ENCODE peak calls at places on chromosomes 7 and 10, in seven cellular contexts. One of them, this sample, is unnamed.

GRCh38 chr10:3948843-3949242 is 163.8 kb upstream of the KLF6 start:
- DNase-seq in esophagus squamous epithelium: no peak
- DNase-seq in left ventricle myocardium inferior: no peak
- DNase-seq in cardiac muscle cell: peak; percentile 77
- DNase-seq in effector memory CD4-positive, alpha-beta T cell: peak; percentile 71
- DNase-seq in astrocyte: peak; percentile 86
- DNase-seq in Panc1: no peak
- DNase-seq in this sample: peak; percentile 83

GRCh38 chr10:94042814-94043175 is 49.1 kb downstream of the PLCE1 start:
- DNase-seq in esophagus squamous epithelium: no peak
- DNase-seq in left ventricle myocardium inferior: no peak
- DNase-seq in cardiac muscle cell: no peak
- DNase-seq in effector memory CD4-positive, alpha-beta T cell: no peak
- DNase-seq in astrocyte: peak; percentile 58
- DNase-seq in Panc1: no peak
- DNase-seq in this sample: no peak

GRCh38 chr7:16954326-16954725 is 72.5 kb upstream of the AGR3 start:
- DNase-seq in esophagus squamous epithelium: no peak
- DNase-seq in left ventricle myocardium inferior: no peak
- DNase-seq in cardiac muscle cell: no peak
- DNase-seq in effector memory CD4-positive, alpha-beta T cell: no peak
- DNase-seq in astrocyte: no peak
- DNase-seq in Panc1: no peak
- DNase-seq in this sample: no peak

GRCh38 chr7:122546496-122546895 is 152.4 kb downstream of the RNF133 start:
- DNase-seq in esophagus squamous epithelium: no peak
- DNase-seq in left ventricle myocardium inferior: no peak
- DNase-seq in cardiac muscle cell: peak; percentile 20
- DNase-seq in effector memory CD4-positive, alpha-beta T cell: no peak
- DNase-seq in astrocyte: no peak
- DNase-seq in Panc1: no peak
- DNase-seq in this sample: no peak

GRCh38 chr7:108291135-108291508 is 161.0 kb upstream of the LAMB4 start:
- DNase-seq in esophagus squamous epithelium: no peak
- DNase-seq in left ventricle myocardium inferior: no peak
- DNase-seq in cardiac muscle cell: no peak
- DNase-seq in effector memory CD4-positive, alpha-beta T cell: no peak
- DNase-seq in astrocyte: no peak
- DNase-seq in Panc1: no peak
- DNase-seq in this sample: no peak

GRCh38 chr7:68925241-68925640 is 673.0 kb upstream of the AUTS2 start:
- DNase-seq in esophagus squamous epithelium: no peak
- DNase-seq in left ventricle myocardium inferior: no peak
- DNase-seq in cardiac muscle cell: no peak
- DNase-seq in effector memory CD4-positive, alpha-beta T cell: no peak
- DNase-seq in astrocyte: no peak
- DNase-seq in Panc1: no peak
- DNase-seq in this sample: no peak

GRCh38 chr10:108597031-108597430 is 1326.3 kb downstream of the XPNPEP1 start:
- DNase-seq in esophagus squamous epithelium: no peak
- DNase-seq in left ventricle myocardium inferior: no peak
- DNase-seq in cardiac muscle cell: peak; percentile 6
- DNase-seq in effector memory CD4-positive, alpha-beta T cell: no peak
- DNase-seq in astrocyte: peak; percentile 73
- DNase-seq in Panc1: no peak
- DNase-seq in this sample: no peak

GRCh38 chr7:1579481-1580421 is 9.9 kb upstream of the PSMG3 start:
- DNase-seq in esophagus squamous epithelium: no peak
- DNase-seq in left ventricle myocardium inferior: peak; percentile 72
- DNase-seq in cardiac muscle cell: peak; percentile 70
- DNase-seq in effector memory CD4-positive, alpha-beta T cell: peak; percentile 63
- DNase-seq in astrocyte: no peak
- DNase-seq in Panc1: no peak
- DNase-seq in this sample: peak; percentile 63

GRCh38 chr10:132607491-132607890 is 69.9 kb downstream of the INPP5A start:
- DNase-seq in esophagus squamous epithelium: no peak
- DNase-seq in left ventricle myocardium inferior: no peak
- DNase-seq in cardiac muscle cell: no peak
- DNase-seq in effector memory CD4-positive, alpha-beta T cell: no peak
- DNase-seq in astrocyte: no peak
- DNase-seq in Panc1: no peak
- DNase-seq in this sample: no peak

GRCh38 chr10:14953452-14954000 is 370 bp downstream of the DCLRE1C start:
- DNase-seq in esophagus squamous epithelium: peak; percentile 60
- DNase-seq in left ventricle myocardium inferior: peak; percentile 50
- DNase-seq in cardiac muscle cell: peak; percentile 66
- DNase-seq in effector memory CD4-positive, alpha-beta T cell: no peak
- DNase-seq in astrocyte: peak; percentile 61
- DNase-seq in Panc1: no peak
- DNase-seq in this sample: no peak

GRCh38 chr7:42843209-42843800 is 68.6 kb downstream of the C7orf25 start:
- DNase-seq in esophagus squamous epithelium: no peak
- DNase-seq in left ventricle myocardium inferior: peak; percentile 20
- DNase-seq in cardiac muscle cell: peak; percentile 65
- DNase-seq in effector memory CD4-positive, alpha-beta T cell: no peak
- DNase-seq in astrocyte: peak; percentile 10
- DNase-seq in Panc1: no peak
- DNase-seq in this sample: no peak

GRCh38 chr7:73438547-73439245 is 5.1 kb downstream of the FZD9 start:
- DNase-seq in esophagus squamous epithelium: no peak
- DNase-seq in left ventricle myocardium inferior: no peak
- DNase-seq in cardiac muscle cell: no peak
- DNase-seq in effector memory CD4-positive, alpha-beta T cell: no peak
- DNase-seq in astrocyte: no peak
- DNase-seq in Panc1: no peak
- DNase-seq in this sample: no peak

GRCh38 chr10:3848768-3849643 is 64.0 kb upstream of the KLF6 start:
- DNase-seq in esophagus squamous epithelium: no peak
- DNase-seq in left ventricle myocardium inferior: no peak
- DNase-seq in cardiac muscle cell: no peak
- DNase-seq in effector memory CD4-positive, alpha-beta T cell: no peak
- DNase-seq in astrocyte: peak; percentile 81
- DNase-seq in Panc1: no peak
- DNase-seq in this sample: no peak

GRCh38 chr10:74075906-74076305 is 74.7 kb downstream of the AP3M1 start:
- DNase-seq in esophagus squamous epithelium: no peak
- DNase-seq in left ventricle myocardium inferior: no peak
- DNase-seq in cardiac muscle cell: no peak
- DNase-seq in effector memory CD4-positive, alpha-beta T cell: no peak
- DNase-seq in astrocyte: no peak
- DNase-seq in Panc1: no peak
- DNase-seq in this sample: no peak

GRCh38 chr10:74076961-74077360 is 73.7 kb downstream of the AP3M1 start:
- DNase-seq in esophagus squamous epithelium: no peak
- DNase-seq in left ventricle myocardium inferior: no peak
- DNase-seq in cardiac muscle cell: no peak
- DNase-seq in effector memory CD4-positive, alpha-beta T cell: no peak
- DNase-seq in astrocyte: no peak
- DNase-seq in Panc1: no peak
- DNase-seq in this sample: no peak

GRCh38 chr10:74067373-74068370 is 69.8 kb downstream of the VCL start:
- DNase-seq in esophagus squamous epithelium: no peak
- DNase-seq in left ventricle myocardium inferior: no peak
- DNase-seq in cardiac muscle cell: peak; percentile 93
- DNase-seq in effector memory CD4-positive, alpha-beta T cell: no peak
- DNase-seq in astrocyte: peak; percentile 60
- DNase-seq in Panc1: no peak
- DNase-seq in this sample: no peak

GRCh38 chr10:74072503-74072902 is 74.6 kb downstream of the VCL start:
- DNase-seq in esophagus squamous epithelium: no peak
- DNase-seq in left ventricle myocardium inferior: no peak
- DNase-seq in cardiac muscle cell: no peak
- DNase-seq in effector memory CD4-positive, alpha-beta T cell: no peak
- DNase-seq in astrocyte: peak; percentile 44
- DNase-seq in Panc1: peak; percentile 59
- DNase-seq in this sample: no peak

DNA sequence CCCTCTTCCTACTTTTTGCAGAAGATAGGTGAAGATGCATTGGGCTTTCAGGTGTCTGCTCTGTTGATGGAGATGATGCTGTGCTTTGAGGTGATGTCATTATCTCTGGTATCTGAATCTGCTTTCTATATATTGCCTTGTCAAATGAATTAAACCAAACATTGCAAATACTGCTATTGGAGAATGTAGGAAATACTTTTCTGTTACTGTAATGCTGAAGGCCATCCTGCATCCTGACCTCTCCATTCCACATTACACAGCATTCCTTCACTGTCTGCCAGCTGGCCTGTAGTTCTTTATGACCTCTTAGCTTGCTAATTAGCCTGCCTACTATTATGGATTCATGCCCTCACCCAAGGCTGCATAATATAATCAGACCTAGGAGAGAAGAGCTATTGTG is 73.2 kb downstream of the VCL start:
- DNase-seq in esophagus squamous epithelium: no peak
- DNase-seq in left ventricle myocardium inferior: no peak
- DNase-seq in cardiac muscle cell: peak; percentile 80
- DNase-seq in effector memory CD4-positive, alpha-beta T cell: no peak
- DNase-seq in astrocyte: peak; percentile 94
- DNase-seq in Panc1: no peak
- DNase-seq in this sample: no peak
- H3K4me1 ChIP-seq in esophagus squamous epithelium: peaks cover 5% of the 10 kb centered on the region
- H3K4me1 ChIP-seq in left ventricle myocardium inferior: peaks cover 75% of the 10 kb centered on the region
- H3K4me1 ChIP-seq in cardiac muscle cell: peaks cover 6% of the 10 kb centered on the region
- H3K4me1 ChIP-seq in effector memory CD4-positive, alpha-beta T cell: no peaks in the 10 kb centered on the region
- H3K4me1 ChIP-seq in astrocyte: peaks cover 35% of the 10 kb centered on the region
- H3K4me1 ChIP-seq in Panc1: peaks cover 27% of the 10 kb centered on the region
- H3K4me1 ChIP-seq in this sample: no peaks in the 10 kb centered on the region

GRCh38 chr10:104268691-104269645 is at the start of gene GSTO2:
- DNase-seq in esophagus squamous epithelium: peak; percentile 94
- DNase-seq in left ventricle myocardium inferior: peak; percentile 99
- DNase-seq in cardiac muscle cell: peak; percentile 99
- DNase-seq in effector memory CD4-positive, alpha-beta T cell: peak; percentile 99
- DNase-seq in astrocyte: peak; percentile 97
- DNase-seq in Panc1: peak; percentile 88
- DNase-seq in this sample: peak; percentile 97

GRCh38 chr10:104264783-104265182 is 4.2 kb upstream of the GSTO2 start:
- DNase-seq in esophagus squamous epithelium: no peak
- DNase-seq in left ventricle myocardium inferior: no peak
- DNase-seq in cardiac muscle cell: no peak
- DNase-seq in effector memory CD4-positive, alpha-beta T cell: no peak
- DNase-seq in astrocyte: no peak
- DNase-seq in Panc1: no peak
- DNase-seq in this sample: no peak

GRCh38 chr10:104262055-104262454 is 6.9 kb upstream of the GSTO2 start:
- DNase-seq in esophagus squamous epithelium: no peak
- DNase-seq in left ventricle myocardium inferior: no peak
- DNase-seq in cardiac muscle cell: peak; percentile 34
- DNase-seq in effector memory CD4-positive, alpha-beta T cell: no peak
- DNase-seq in astrocyte: no peak
- DNase-seq in Panc1: no peak
- DNase-seq in this sample: no peak

GRCh38 chr10:104273291-104273690 is 4.3 kb downstream of the GSTO2 start:
- DNase-seq in esophagus squamous epithelium: no peak
- DNase-seq in left ventricle myocardium inferior: no peak
- DNase-seq in cardiac muscle cell: no peak
- DNase-seq in effector memory CD4-positive, alpha-beta T cell: no peak
- DNase-seq in astrocyte: no peak
- DNase-seq in Panc1: no peak
- DNase-seq in this sample: no peak

GRCh38 chr10:104267721-104268690 is 978 bp upstream of the GSTO2 start:
- DNase-seq in esophagus squamous epithelium: no peak
- DNase-seq in left ventricle myocardium inferior: no peak
- DNase-seq in cardiac muscle cell: no peak
- DNase-seq in effector memory CD4-positive, alpha-beta T cell: no peak
- DNase-seq in astrocyte: no peak
- DNase-seq in Panc1: no peak
- DNase-seq in this sample: no peak
- H3K27ac ChIP-seq in esophagus squamous epithelium: peak overlapping the region; percentile 94
- H3K27ac ChIP-seq in left ventricle myocardium inferior: peak overlapping the region; percentile 86
- H3K27ac ChIP-seq in cardiac muscle cell: peak overlapping the region; percentile 21
- H3K27ac ChIP-seq in effector memory CD4-positive, alpha-beta T cell: peak overlapping the region; percentile 94
- H3K27ac ChIP-seq in astrocyte: peak overlapping the region; percentile 85
- H3K27ac ChIP-seq in Panc1: peak overlapping the region; percentile 88
- H3K27ac ChIP-seq in this sample: peak overlapping the region; percentile 90

DNA sequence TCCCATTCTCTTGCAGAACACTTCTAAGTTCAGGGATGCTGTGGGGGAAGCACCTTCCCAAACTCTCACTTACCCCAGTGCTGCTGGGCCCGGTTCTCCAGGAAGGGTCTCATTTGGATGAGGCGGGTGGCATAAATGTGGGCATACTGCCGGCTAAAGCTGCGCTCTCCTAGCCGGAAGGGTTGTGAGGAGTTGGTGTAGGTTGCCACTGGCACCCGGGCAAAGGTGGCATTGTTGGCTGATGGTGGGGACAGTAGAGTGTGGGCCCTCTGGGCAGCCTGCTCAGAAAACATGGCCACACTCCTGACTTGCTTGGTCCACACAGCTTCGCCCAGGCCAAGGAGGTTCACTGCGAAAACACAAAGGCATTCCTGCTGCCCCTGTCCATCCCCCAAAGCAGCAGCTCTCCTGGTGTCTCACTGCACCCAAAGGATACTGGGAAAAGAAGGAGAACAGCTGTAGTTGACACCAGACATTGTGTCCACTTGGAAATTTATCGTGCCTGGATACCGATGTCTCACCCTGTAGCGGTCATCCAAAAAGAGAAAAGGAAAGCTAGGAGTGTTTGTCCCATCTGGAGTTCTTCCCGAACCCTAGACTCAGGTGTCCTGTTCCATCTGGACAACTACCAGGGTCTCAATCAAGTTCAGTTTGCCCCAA is 1.5 kb downstream of the POLD2 start:
- DNase-seq in esophagus squamous epithelium: no peak
- DNase-seq in left ventricle myocardium inferior: no peak
- DNase-seq in cardiac muscle cell: no peak
- DNase-seq in effector memory CD4-positive, alpha-beta T cell: no peak
- DNase-seq in astrocyte: no peak
- DNase-seq in Panc1: no peak
- DNase-seq in this sample: no peak
- H3K4me3 ChIP-seq in esophagus squamous epithelium: no peak overlapping the region
- H3K4me3 ChIP-seq in left ventricle myocardium inferior: peak overlapping the region; percentile 77
- H3K4me3 ChIP-seq in cardiac muscle cell: no peak overlapping the region
- H3K4me3 ChIP-seq in effector memory CD4-positive, alpha-beta T cell: no peak overlapping the region
- H3K4me3 ChIP-seq in astrocyte: peak overlapping the region; percentile 62
- H3K4me3 ChIP-seq in Panc1: peak overlapping the region; percentile 87
- H3K4me3 ChIP-seq in this sample: no peak overlapping the region

GRCh38 chr7:50209461-50210161 is 94.9 kb upstream of the IKZF1 start:
- DNase-seq in esophagus squamous epithelium: no peak
- DNase-seq in left ventricle myocardium inferior: no peak
- DNase-seq in cardiac muscle cell: no peak
- DNase-seq in effector memory CD4-positive, alpha-beta T cell: no peak
- DNase-seq in astrocyte: no peak
- DNase-seq in Panc1: no peak
- DNase-seq in this sample: no peak

GRCh38 chr7:50206521-50207250 is 97.8 kb upstream of the IKZF1 start:
- DNase-seq in esophagus squamous epithelium: no peak
- DNase-seq in left ventricle myocardium inferior: no peak
- DNase-seq in cardiac muscle cell: no peak
- DNase-seq in effector memory CD4-positive, alpha-beta T cell: peak; percentile 38
- DNase-seq in astrocyte: no peak
- DNase-seq in Panc1: no peak
- DNase-seq in this sample: peak; percentile 63

GRCh38 chr7:50208335-50208982 is 96.1 kb upstream of the IKZF1 start:
- DNase-seq in esophagus squamous epithelium: no peak
- DNase-seq in left ventricle myocardium inferior: no peak
- DNase-seq in cardiac muscle cell: no peak
- DNase-seq in effector memory CD4-positive, alpha-beta T cell: no peak
- DNase-seq in astrocyte: no peak
- DNase-seq in Panc1: no peak
- DNase-seq in this sample: no peak

GRCh38 chr7:50207251-50207564 is 97.3 kb upstream of the IKZF1 start:
- DNase-seq in esophagus squamous epithelium: no peak
- DNase-seq in left ventricle myocardium inferior: no peak
- DNase-seq in cardiac muscle cell: no peak
- DNase-seq in effector memory CD4-positive, alpha-beta T cell: no peak
- DNase-seq in astrocyte: no peak
- DNase-seq in Panc1: no peak
- DNase-seq in this sample: no peak

GRCh38 chr7:50207682-50208255 is 96.7 kb upstream of the IKZF1 start:
- DNase-seq in esophagus squamous epithelium: no peak
- DNase-seq in left ventricle myocardium inferior: peak; percentile 33
- DNase-seq in cardiac muscle cell: no peak
- DNase-seq in effector memory CD4-positive, alpha-beta T cell: no peak
- DNase-seq in astrocyte: no peak
- DNase-seq in Panc1: no peak
- DNase-seq in this sample: no peak
- H3K4me1 ChIP-seq in esophagus squamous epithelium: no peaks in the 10 kb centered on the region
- H3K4me1 ChIP-seq in left ventricle myocardium inferior: peaks cover 2% of the 10 kb centered on the region
- H3K4me1 ChIP-seq in cardiac muscle cell: no peaks in the 10 kb centered on the region
- H3K4me1 ChIP-seq in effector memory CD4-positive, alpha-beta T cell: peaks cover 66% of the 10 kb centered on the region
- H3K4me1 ChIP-seq in astrocyte: no peaks in the 10 kb centered on the region
- H3K4me1 ChIP-seq in Panc1: no peaks in the 10 kb centered on the region
- H3K4me1 ChIP-seq in this sample: peaks cover 90% of the 10 kb centered on the region